ENCODE peak calls at places on chromosomes 1 and 21, in seven cellular contexts. Q is heart right ventricle; X is mucosa of descending colon; S is NCI-H1092; E is effector CD4-positive, alpha-beta T cell; G is mucosa of gallbladder; A is AG20443. J is an unnamed sample.
A peak's percentile ranks its signal among the peaks of the same experiment; 100 is the strongest.

GRCh38 chr1:6103854-6104530 is 58.3 kb downstream of the KCNAB2 start:
- DNase-seq in Q (peak; percentile 2), X (peak; percentile 30), S (no peak), E (no peak), G (no peak), A (no peak), J (no peak)

GRCh38 chr1:4628992-4629391 is 25.4 kb upstream of the AJAP1 start:
- DNase-seq in Q (no peak), X (no peak), S (no peak), E (no peak), G (no peak), A (no peak), J (no peak)

GRCh38 chr1:42844592-42845140 is 1.7 kb upstream of the ZNF691 start:
- DNase-seq in Q (no peak), X (no peak), S (no peak), E (no peak), G (no peak), A (peak; percentile 32), J (no peak)

GRCh38 chr1:24978383-24979032 is 48.4 kb upstream of the RUNX3 start:
- DNase-seq in Q (no peak), X (no peak), S (no peak), E (no peak), G (no peak), A (no peak), J (no peak)

GRCh38 chr1:223031690-223032601 is 111.1 kb downstream of the TLR5 start:
- DNase-seq in Q (peak; percentile 34), X (peak; percentile 57), S (no peak), E (no peak), G (peak; percentile 65), A (peak; percentile 94), J (no peak)

GRCh38 chr21:33976082-33976979 is 60.7 kb upstream of the ATP5PO start:
- DNase-seq in Q (peak; percentile 35), X (no peak), S (no peak), E (peak; percentile 45), G (no peak), A (peak; percentile 86), J (no peak)

GRCh38 chr1:157994704-157995540 is 1.5 kb downstream of the KIRREL1 start:
- DNase-seq in Q (peak; percentile 27), X (no peak), S (no peak), E (no peak), G (no peak), A (peak; percentile 71), J (no peak)

GRCh38 chr1:201119206-201119814 is 7.1 kb upstream of the CACNA1S start:
- DNase-seq in Q (no peak), X (no peak), S (no peak), E (peak; percentile 35), G (peak; percentile 34), A (peak; percentile 62), J (no peak)

GRCh38 chr1:204321665-204322064 is 38.1 kb downstream of the PLEKHA6 start:
- DNase-seq in Q (no peak), X (no peak), S (no peak), E (no peak), G (no peak), A (peak; percentile 71), J (no peak)

GRCh38 chr21:44626262-44626661 is 631 bp upstream of the KRTAP10-9 start:
- DNase-seq in Q (no peak), X (peak; percentile 41), S (no peak), E (no peak), G (no peak), A (no peak), J (no peak)

GRCh38 chr1:167803358-167804217 is 81.8 kb downstream of the MPZL1 start:
- DNase-seq in Q (peak; percentile 92), X (peak; percentile 92), S (peak; percentile 74), E (peak; percentile 75), G (peak; percentile 95), A (peak; percentile 92), J (peak; percentile 85)

GRCh38 chr1:202710070-202711025 is at the start of gene SYT2:
- DNase-seq in Q (no peak), X (no peak), S (peak; percentile 57), E (no peak), G (peak; percentile 32), A (peak; percentile 63), J (peak; percentile 61)

GRCh38 chr1:30277415-30277814 is 446.0 kb downstream of the MATN1 start:
- DNase-seq in Q (no peak), X (no peak), S (no peak), E (no peak), G (no peak), A (no peak), J (no peak)

GRCh38 chr1:210724768-210725167 is 396.1 kb downstream of the HHAT start:
- DNase-seq in Q (no peak), X (no peak), S (no peak), E (no peak), G (no peak), A (no peak), J (no peak)

GRCh38 chr1:40182956-40183710 is 21.9 kb downstream of the RLF start:
- DNase-seq in Q (no peak), X (no peak), S (no peak), E (no peak), G (no peak), A (peak; percentile 10), J (no peak)

GRCh38 chr1:111513410-111514020 is 10.1 kb upstream of the ADORA3 start:
- DNase-seq in Q (no peak), X (no peak), S (no peak), E (no peak), G (no peak), A (no peak), J (no peak)

GRCh38 chr1:236522937-236523703 is 662 bp upstream of the LGALS8 start:
- DNase-seq in Q (peak; percentile 42), X (peak; percentile 69), S (no peak), E (no peak), G (peak; percentile 50), A (no peak), J (peak; percentile 56)

GRCh38 chr1:77438239-77438913 is 156.6 kb downstream of the AK5 start:
- DNase-seq in Q (no peak), X (no peak), S (no peak), E (no peak), G (peak; percentile 63), A (peak; percentile 21), J (no peak)

GRCh38 chr1:43527111-43527878 is 3.4 kb upstream of the PTPRF start:
- DNase-seq in Q (no peak), X (no peak), S (no peak), E (no peak), G (no peak), A (no peak), J (no peak)

GRCh38 chr1:108049083-108049819 is 84.3 kb upstream of the VAV3 start:
- DNase-seq in Q (peak; percentile 31), X (no peak), S (no peak), E (peak; percentile 4), G (no peak), A (peak; percentile 52), J (no peak)

GRCh38 chr21:32554832-32555436 is 30.4 kb downstream of the TCP10L start:
- DNase-seq in Q (no peak), X (no peak), S (no peak), E (no peak), G (no peak), A (no peak), J (no peak)

GRCh38 chr1:51329443-51330325 is 678 bp downstream of the TTC39A start:
- DNase-seq in Q (peak; percentile 70), X (peak; percentile 85), S (peak; percentile 50), E (no peak), G (peak; percentile 83), A (no peak), J (peak; percentile 93)

GRCh38 chr1:155729031-155729898 is 40.4 kb downstream of the DAP3 start:
- DNase-seq in Q (no peak), X (no peak), S (peak; percentile 22), E (peak; percentile 4), G (peak; percentile 37), A (peak; percentile 65), J (peak; percentile 52)

GRCh38 chr1:206774096-206774495 is 1.8 kb upstream of the IL10 start:
- DNase-seq in Q (no peak), X (no peak), S (no peak), E (no peak), G (no peak), A (no peak), J (no peak)

GRCh38 chr1:224065455-224065854 is 48.5 kb upstream of the FBXO28 start:
- DNase-seq in Q (no peak), X (no peak), S (no peak), E (no peak), G (peak; percentile 70), A (peak; percentile 28), J (no peak)